ENCODE peak calls at places on chromosomes 1 and 21, in nine cellular contexts. K is aorta, N is kidney, U is adrenal gland, R is uterus, P is thoracic aorta, F is body of pancreas, V is mesenchymal stem cell, S is left lung. B is an unnamed sample. For H3K4me1, the result is how much of the 10 kb centered on the place peaks cover.

GRCh38 chr1:2820731-2821372 is 19.4 kb upstream of the TTC34 start:
- DNase-seq in K (no peak), N (peak), U (no peak), R (no peak), P (no peak), F (no peak), V (no peak), S (peak), B (no peak)

GRCh38 chr1:229594227-229595008 is 31.5 kb downstream of the TAF5L start:
- DNase-seq in K (no peak), N (no peak), U (no peak), R (no peak), P (no peak), F (no peak), V (no peak), S (no peak), B (no peak)

GRCh38 chr1:30422251-30422650 is 301.1 kb downstream of the MATN1 start:
- DNase-seq in K (peak), N (no peak), U (no peak), R (peak), P (no peak), F (no peak), V (no peak), S (peak), B (no peak)

GRCh38 chr1:20184997-20185833 is 681 bp upstream of the UBXN10 start:
- DNase-seq in K (no peak), N (no peak), U (no peak), R (no peak), P (no peak), F (no peak), V (peak), S (no peak), B (peak)

GRCh38 chr1:17161137-17161700 is 42.0 kb upstream of the PADI2 start:
- DNase-seq in K (no peak), N (no peak), U (no peak), R (no peak), P (no peak), F (no peak), V (no peak), S (no peak), B (no peak)

GRCh38 chr1:7223334-7224080 is 438.3 kb downstream of the CAMTA1 start:
- DNase-seq in K (no peak), N (no peak), U (no peak), R (no peak), P (no peak), F (no peak), V (peak), S (no peak), B (no peak)

GRCh38 chr1:99490031-99490430 is 155.9 kb upstream of the PALMD start:
- DNase-seq in K (no peak), N (no peak), U (no peak), R (no peak), P (no peak), F (no peak), V (no peak), S (no peak), B (no peak)

GRCh38 chr1:212291505-212292134 is 6.4 kb downstream of the PPP2R5A start:
- DNase-seq in K (no peak), N (no peak), U (no peak), R (no peak), P (no peak), F (no peak), V (peak), S (no peak), B (peak)

GRCh38 chr1:26378879-26379251 is 6.3 kb upstream of the ZNF683 start:
- DNase-seq in K (no peak), N (peak), U (no peak), R (no peak), P (no peak), F (no peak), V (no peak), S (no peak), B (no peak)

GRCh38 chr1:247291835-247292561 is 36.1 kb downstream of the VN1R5 start:
- DNase-seq in K (no peak), N (no peak), U (no peak), R (no peak), P (no peak), F (no peak), V (no peak), S (peak), B (no peak)

GRCh38 chr1:53737648-53738204 is 1.2 kb downstream of the GLIS1 start:
- DNase-seq in K (no peak), N (peak), U (no peak), R (no peak), P (no peak), F (no peak), V (no peak), S (peak), B (no peak)

GRCh38 chr21:37365657-37366487 is 701 bp upstream of the DYRK1A start:
- DNase-seq in K (peak), N (peak), U (peak), R (peak), P (no peak), F (peak), V (peak), S (peak), B (peak)

GRCh38 chr1:53237638-53238037 is 680 bp downstream of the MAGOH start:
- DNase-seq in K (no peak), N (no peak), U (no peak), R (no peak), P (no peak), F (no peak), V (no peak), S (no peak), B (no peak)

GRCh38 chr1:27098447-27099153 is 56.3 kb downstream of the SLC9A1 start:
- DNase-seq in K (no peak), N (no peak), U (no peak), R (no peak), P (no peak), F (no peak), V (no peak), S (peak), B (no peak)

DNA sequence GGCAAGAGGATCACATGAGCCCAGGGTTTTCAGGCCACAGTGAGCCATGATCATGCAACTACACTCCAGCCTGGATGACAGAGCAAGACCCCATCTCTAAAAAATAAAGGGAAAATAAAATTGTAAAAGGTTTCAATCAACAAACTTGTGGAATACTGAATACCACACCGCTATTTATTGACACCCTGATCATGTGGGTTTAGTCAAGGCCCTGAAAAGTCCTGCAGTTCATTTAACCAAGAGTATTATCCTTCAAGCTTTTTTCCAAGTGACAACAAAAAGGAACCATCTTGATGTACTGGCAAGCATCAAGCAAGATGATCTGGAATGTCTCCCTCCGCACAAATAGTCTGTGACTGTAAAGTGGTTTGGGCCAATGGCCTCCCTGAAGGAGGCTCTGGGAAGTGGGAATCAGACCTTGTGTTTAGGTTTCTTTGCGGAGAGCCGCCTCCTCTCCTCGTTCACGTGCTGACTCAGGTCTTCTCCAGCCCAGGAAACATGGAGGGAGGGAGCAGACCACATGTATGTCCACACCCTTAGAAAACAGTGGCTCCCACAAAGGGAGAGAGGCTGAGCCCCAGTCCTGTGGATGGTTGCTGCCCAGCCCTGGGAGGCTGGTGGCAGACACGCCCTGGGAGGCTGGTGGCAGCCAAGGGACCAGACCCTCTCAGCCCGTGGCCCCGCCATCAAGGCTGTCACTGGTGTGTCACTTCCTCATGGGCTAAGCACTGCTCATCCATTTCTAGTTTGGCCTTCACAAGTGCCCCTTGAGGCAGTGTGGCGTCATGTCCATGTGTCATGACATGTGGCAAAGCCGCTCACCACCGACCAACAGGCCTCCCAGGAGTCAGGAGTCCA is 56.7 kb downstream of the RIPK4 start:
- DNase-seq in K (no peak), N (peak), U (no peak), R (no peak), P (no peak), F (no peak), V (no peak), S (no peak), B (no peak)
- H3K4me1 ChIP-seq in K (under half), N (under half), U (under half), R (under half), P (under half), F (under half), V (under half), S (under half), B (under half)

DNA sequence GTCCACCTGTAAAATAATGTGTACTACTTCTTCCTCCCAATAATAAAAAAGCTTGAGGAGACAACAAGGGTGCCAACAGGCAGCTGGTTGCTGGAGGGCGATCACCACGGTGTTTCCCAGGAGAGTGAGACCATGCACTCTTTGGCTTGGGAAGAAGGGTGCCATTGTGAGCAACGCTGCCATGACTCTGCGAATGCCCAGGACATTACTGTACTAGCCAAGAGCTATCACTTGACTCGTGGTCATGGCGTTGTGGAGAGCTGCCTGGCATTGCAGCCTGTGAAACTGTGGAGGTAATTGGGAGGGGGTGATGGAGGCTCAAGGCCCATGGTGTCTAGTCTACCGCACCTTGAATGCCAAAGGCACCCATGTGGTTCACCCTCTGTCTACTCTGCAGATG is 14.6 kb upstream of the PRMT2 start:
- DNase-seq in K (peak), N (no peak), U (no peak), R (no peak), P (no peak), F (no peak), V (no peak), S (no peak), B (no peak)
- H3K27ac ChIP-seq in K (no peak), N (no peak), U (no peak), R (no peak), P (peak), F (no peak), V (no peak), S (no peak), B (no peak)

DNA sequence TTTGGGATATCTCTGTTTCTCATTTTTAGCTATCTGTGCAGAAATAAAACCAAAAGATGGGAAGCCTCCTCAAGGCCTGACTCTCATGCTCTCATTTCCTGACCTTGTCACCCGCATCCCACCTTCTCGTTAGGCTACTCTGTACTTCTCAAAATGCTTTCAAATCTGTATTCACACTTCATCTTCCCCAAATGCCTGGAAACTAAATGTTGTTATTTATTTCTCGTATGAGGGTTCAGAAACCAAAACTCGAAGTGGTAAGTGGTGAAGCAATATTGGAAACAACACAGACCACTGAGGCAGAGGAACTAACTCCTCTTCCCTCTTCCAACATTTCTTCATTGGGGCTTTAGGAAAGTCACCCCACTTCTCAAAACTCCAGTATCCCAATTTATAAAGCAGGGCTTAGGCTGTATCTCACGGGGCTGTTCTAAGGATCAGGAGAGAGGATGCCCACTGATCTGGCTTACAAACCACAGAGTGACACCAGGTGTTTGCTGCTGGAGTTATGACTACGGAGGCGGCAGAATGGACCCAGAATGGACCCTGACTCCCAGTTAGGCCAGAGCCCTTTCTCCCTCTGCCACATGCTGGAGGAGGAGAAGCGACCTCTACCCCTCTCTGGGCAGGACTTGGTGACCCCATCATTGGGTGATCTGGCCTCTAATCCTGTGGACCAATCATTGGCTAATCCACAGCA is 3.5 kb downstream of the SLAMF7 start:
- DNase-seq in K (no peak), N (no peak), U (no peak), R (no peak), P (no peak), F (no peak), V (no peak), S (no peak), B (no peak)
- H3K4me1 ChIP-seq in K (under half), N (under half), U (under half), R (under half), P (under half), F (under half), V (under half), S (under half), B (under half)

GRCh38 chr1:9294440-9294773 is 1.7 kb downstream of the SPSB1 start:
- DNase-seq in K (peak), N (no peak), U (no peak), R (no peak), P (no peak), F (peak), V (peak), S (no peak), B (no peak)

GRCh38 chr1:9296850-9297249 is 4.2 kb downstream of the SPSB1 start:
- DNase-seq in K (no peak), N (no peak), U (no peak), R (no peak), P (no peak), F (no peak), V (no peak), S (no peak), B (no peak)

GRCh38 chr1:9294910-9295636 is 2.4 kb downstream of the SPSB1 start:
- DNase-seq in K (peak), N (no peak), U (no peak), R (no peak), P (no peak), F (no peak), V (peak), S (no peak), B (no peak)

GRCh38 chr1:9297831-9298230 is 5.1 kb downstream of the SPSB1 start:
- DNase-seq in K (no peak), N (no peak), U (no peak), R (no peak), P (no peak), F (no peak), V (no peak), S (no peak), B (no peak)

DNA sequence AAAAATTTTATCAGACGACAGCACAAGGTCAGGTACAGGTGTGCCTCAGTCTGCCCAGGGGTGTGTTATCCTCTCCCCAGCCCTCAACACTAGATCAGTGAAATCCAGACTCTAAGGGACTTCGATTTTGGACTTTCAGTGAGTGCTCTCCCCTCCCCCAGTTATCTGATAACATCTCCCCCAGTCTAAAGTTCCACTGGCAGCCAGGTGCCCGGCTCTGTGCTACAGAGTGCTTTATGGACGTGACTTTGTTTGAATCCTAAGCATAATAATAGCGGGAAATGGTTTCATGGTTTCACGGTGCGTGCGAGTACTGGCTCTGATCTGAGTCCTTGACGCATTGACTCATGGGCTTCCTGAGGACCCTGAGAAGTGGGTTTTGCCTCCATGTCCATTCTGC is 3.2 kb downstream of the SPSB1 start:
- DNase-seq in K (no peak), N (no peak), U (no peak), R (no peak), P (no peak), F (no peak), V (no peak), S (no peak), B (no peak)
- H3K27ac ChIP-seq in K (no peak), N (no peak), U (no peak), R (peak), P (peak), F (no peak), V (no peak), S (no peak), B (no peak)

DNA sequence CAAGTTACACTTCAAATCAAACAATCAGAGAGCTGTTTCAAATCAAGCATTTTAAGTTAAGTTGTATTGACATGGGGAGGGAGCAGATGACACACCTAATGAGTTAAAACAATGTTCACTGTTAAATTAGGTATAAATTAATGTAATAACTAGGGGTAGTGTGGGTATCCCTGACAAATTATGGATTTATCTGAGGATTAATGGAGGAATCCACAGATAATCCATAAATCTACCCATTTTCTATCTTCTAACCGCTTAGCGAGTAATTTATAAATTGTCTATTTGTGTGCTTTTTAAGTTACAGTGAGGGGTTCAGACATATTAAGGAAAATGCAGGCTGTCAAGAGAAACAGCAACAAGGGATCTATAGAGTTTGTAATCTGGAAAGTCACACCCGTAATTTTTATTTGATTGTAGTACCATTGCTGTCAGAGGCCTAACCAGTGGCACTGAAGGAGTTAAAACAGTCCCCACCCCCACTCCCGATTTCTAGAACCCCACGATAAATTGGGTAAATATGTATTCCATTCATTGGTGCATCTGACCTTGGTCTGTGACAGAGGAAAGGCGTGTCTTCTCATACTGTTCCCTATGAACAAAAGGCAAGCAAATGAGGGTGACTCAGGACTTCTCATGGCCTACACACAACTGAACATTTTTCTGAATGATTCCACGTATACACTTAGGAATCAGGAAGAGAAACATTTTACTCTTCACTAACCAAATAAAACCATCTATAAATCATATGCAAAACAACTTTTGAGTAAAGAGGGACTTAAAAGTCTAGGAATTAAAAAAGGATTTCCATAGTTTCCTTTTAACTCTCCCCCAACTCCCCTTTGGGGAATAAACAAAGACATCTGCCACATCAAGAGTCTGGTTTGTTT is 7.4 kb downstream of the IRF2BP2 start:
- DNase-seq in K (no peak), N (no peak), U (no peak), R (no peak), P (no peak), F (peak), V (peak), S (no peak), B (no peak)
- H3K4me1 ChIP-seq in K (under half), N (under half), U (half or more), R (under half), P (under half), F (half or more), V (under half), S (under half), B (half or more)